ENCODE peak calls at places on chromosomes 1 and 21, in four cellular contexts. R, N, A and K are unnamed samples.

GRCh38 chr1:234737915-234738314 is 127.9 kb upstream of the IRF2BP2 start:
- DNase-seq in R (no peak), N (no peak), A (no peak), K (no peak)

GRCh38 chr1:54499097-54500029 is 48.7 kb upstream of the ACOT11 start:
- DNase-seq in R (no peak), N (no peak), A (peak), K (no peak)

GRCh38 chr1:13662498-13662897 is 37.5 kb upstream of the PRDM2 start:
- DNase-seq in R (no peak), N (no peak), A (peak), K (peak)

GRCh38 chr1:30977105-30977504 is 68.5 kb upstream of the SDC3 start:
- DNase-seq in R (no peak), N (no peak), A (peak), K (no peak)

GRCh38 chr1:16956775-16957174 is 23.6 kb downstream of the MFAP2 start:
- DNase-seq in R (no peak), N (no peak), A (no peak), K (no peak)

GRCh38 chr1:78231894-78232293 is 186.1 kb downstream of the GIPC2 start:
- DNase-seq in R (no peak), N (no peak), A (no peak), K (no peak)

GRCh38 chr21:31755027-31755426 is 23.1 kb upstream of the SCAF4 start:
- DNase-seq in R (no peak), N (no peak), A (no peak), K (no peak)

GRCh38 chr1:173505401-173505800 is 28.3 kb downstream of the PRDX6 start:
- DNase-seq in R (no peak), N (no peak), A (no peak), K (no peak)

GRCh38 chr1:21749109-21749508 is 33.8 kb downstream of the USP48 start:
- DNase-seq in R (no peak), N (no peak), A (no peak), K (no peak)

GRCh38 chr1:205496661-205497060 is 7.8 kb upstream of the CDK18 start:
- DNase-seq in R (no peak), N (no peak), A (no peak), K (no peak)

GRCh38 chr1:118247593-118247992 is 62.6 kb upstream of the SPAG17 start:
- DNase-seq in R (no peak), N (no peak), A (peak), K (peak)

GRCh38 chr1:5953386-5953785 is 38.8 kb downstream of the NPHP4 start:
- DNase-seq in R (peak), N (no peak), A (no peak), K (no peak)

GRCh38 chr1:53638641-53639035 is 100.3 kb downstream of the GLIS1 start:
- DNase-seq in R (peak), N (no peak), A (no peak), K (no peak)

GRCh38 chr1:173669491-173669941 is at the start of gene ANKRD45:
- DNase-seq in R (peak), N (no peak), A (no peak), K (no peak)

GRCh38 chr21:36917487-36918158 is 48.8 kb downstream of the HLCS start:
- DNase-seq in R (no peak), N (no peak), A (peak), K (peak)

GRCh38 chr1:215766521-215766920 is 199.4 kb downstream of the KCTD3 start:
- DNase-seq in R (no peak), N (no peak), A (no peak), K (no peak)

GRCh38 chr1:93567255-93567918 is 114.2 kb downstream of the BCAR3 start:
- DNase-seq in R (no peak), N (peak), A (peak), K (no peak)

GRCh38 chr1:3000671-3001470 is 20.4 kb upstream of the ACTRT2 start:
- DNase-seq in R (peak), N (no peak), A (no peak), K (no peak)

GRCh38 chr21:18603246-18603645 is 199.7 kb upstream of the TMPRSS15 start:
- DNase-seq in R (no peak), N (no peak), A (no peak), K (no peak)

GRCh38 chr1:25590096-25590824 is 26.3 kb upstream of the MAN1C1 start:
- DNase-seq in R (no peak), N (peak), A (no peak), K (peak)

GRCh38 chr21:27168084-27168483 is 201.2 kb upstream of the ADAMTS5 start:
- DNase-seq in R (no peak), N (no peak), A (peak), K (no peak)

GRCh38 chr1:3068400-3069361 is at the start of gene PRDM16:
- DNase-seq in R (peak), N (peak), A (peak), K (no peak)

GRCh38 chr1:86866665-86867064 is 47.3 kb downstream of the SELENOF start:
- DNase-seq in R (no peak), N (no peak), A (no peak), K (no peak)

GRCh38 chr1:119141020-119141424 is 569 bp upstream of the WARS2 start:
- DNase-seq in R (no peak), N (no peak), A (peak), K (no peak)

GRCh38 chr1:30452170-30452569 is 271.2 kb downstream of the MATN1 start:
- DNase-seq in R (no peak), N (no peak), A (no peak), K (no peak)

GRCh38 chr1:62727656-62728396 is 39.6 kb upstream of the DOCK7 start:
- DNase-seq in R (no peak), N (no peak), A (no peak), K (no peak)

GRCh38 chr1:161182214-161182613 is 4.9 kb upstream of the B4GALT3 start:
- DNase-seq in R (peak), N (peak), A (peak), K (no peak)

GRCh38 chr21:29130234-29130993 is at the start of gene MAP3K7CL:
- DNase-seq in R (peak), N (peak), A (peak), K (no peak)

GRCh38 chr1:76075877-76076276 is 1.3 kb downstream of the ST6GALNAC3 start:
- DNase-seq in R (no peak), N (no peak), A (peak), K (no peak)
- H3K4me3 ChIP-seq in R (peak), N (peak), A (no peak), K (no peak)

GRCh38 chr1:61391730-61392129 is 309.4 kb downstream of the NFIA start:
- DNase-seq in R (no peak), N (no peak), A (no peak), K (peak)

GRCh38 chr1:61392417-61393242 is 310.3 kb downstream of the NFIA start:
- DNase-seq in R (no peak), N (no peak), A (no peak), K (no peak)

GRCh38 chr1:61395156-61395555 is 312.8 kb downstream of the NFIA start:
- DNase-seq in R (no peak), N (no peak), A (no peak), K (no peak)

GRCh38 chr1:61389926-61390845 is 307.8 kb downstream of the NFIA start:
- DNase-seq in R (no peak), N (no peak), A (peak), K (no peak)

DNA sequence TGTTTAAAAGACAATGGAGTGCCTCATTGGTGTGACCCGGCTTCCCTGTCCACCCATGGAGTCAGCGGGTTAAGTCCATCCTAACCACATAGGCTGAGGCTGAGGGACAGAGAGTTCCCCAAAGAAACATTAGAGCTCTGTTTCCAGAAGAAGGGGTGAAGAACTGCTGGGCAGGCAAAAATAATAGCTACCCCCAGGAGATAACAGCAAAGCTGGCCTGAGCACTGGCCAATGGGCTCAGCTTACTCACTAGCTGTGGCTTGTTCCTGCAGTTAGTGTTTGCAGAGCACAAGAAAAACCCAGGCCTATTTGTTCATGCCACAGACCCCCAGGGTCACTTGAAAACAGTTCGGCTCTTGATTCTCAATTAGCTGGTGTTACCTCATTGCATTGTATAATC is 311.2 kb downstream of the NFIA start:
- DNase-seq in R (no peak), N (no peak), A (no peak), K (no peak)
- TF ChIP-seq CTCF in R (no peak), N (no peak), A (no peak), K (no peak)

GRCh38 chr1:238465449-238465848 is 574.7 kb upstream of the ZP4 start:
- DNase-seq in R (no peak), N (no peak), A (no peak), K (no peak)
- H3K4me3 ChIP-seq in R (no peak), N (no peak), A (no peak), K (no peak)

DNA sequence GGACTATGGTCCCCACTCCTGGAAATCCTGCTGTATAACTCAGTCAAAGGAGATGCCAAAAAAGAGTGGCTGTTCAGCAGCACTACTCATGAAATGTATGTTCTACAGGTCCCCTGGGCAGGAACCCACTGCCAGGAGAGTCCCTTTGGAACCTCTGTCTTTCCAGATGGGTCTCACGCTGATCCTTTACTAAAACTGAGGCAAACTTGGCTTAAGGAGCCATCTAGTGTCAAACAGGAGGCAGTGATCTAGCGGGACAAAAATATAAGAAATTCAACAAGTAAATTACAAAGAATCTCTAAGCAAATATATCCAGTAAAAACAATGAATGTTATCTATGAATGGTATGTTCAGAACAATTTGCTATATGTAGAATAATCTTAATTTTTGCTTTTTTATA is 80.5 kb upstream of the PRMT6 start:
- DNase-seq in R (no peak), N (no peak), A (peak), K (no peak)
- TF ChIP-seq CTCF in R (no peak), N (no peak), A (peak), K (peak)

GRCh38 chr1:153611356-153611755 is 1.6 kb downstream of the S100A16 start:
- DNase-seq in R (no peak), N (no peak), A (no peak), K (no peak)

GRCh38 chr1:153610334-153611023 is 2.5 kb downstream of the S100A16 start:
- DNase-seq in R (no peak), N (no peak), A (peak), K (no peak)

GRCh38 chr1:153612111-153612754 is 704 bp downstream of the S100A16 start:
- DNase-seq in R (no peak), N (no peak), A (no peak), K (no peak)

GRCh38 chr1:153609585-153609907 is 3.4 kb downstream of the S100A16 start:
- DNase-seq in R (no peak), N (no peak), A (no peak), K (no peak)

GRCh38 chr1:153611024-153611352 is 1.9 kb downstream of the S100A16 start:
- DNase-seq in R (no peak), N (no peak), A (peak), K (no peak)
- H3K4me3 ChIP-seq in R (peak), N (peak), A (peak), K (no peak)